ENCODE peak calls at places on chromosome 9, in nine cellular contexts. Y, L, R, E, J, H, K, B and F are unnamed samples. For H3K4me1, the result is how much of the 10 kb centered on the place peaks cover.

GRCh38 chr9:19788614-19789271 is at the start of gene SLC24A2:
- DNase-seq in Y (no peak), L (no peak), R (peak), E (no peak), J (no peak), H (no peak), K (no peak), B (no peak), F (no peak)

GRCh38 chr9:37913480-37914153 is 9.7 kb upstream of the SLC25A51 start:
- DNase-seq in Y (peak), L (peak), R (no peak), E (peak), J (peak), H (peak), K (peak), B (peak), F (peak)

GRCh38 chr9:115164511-115164974 is 46.6 kb upstream of the TNC start:
- DNase-seq in Y (no peak), L (no peak), R (no peak), E (no peak), J (peak), H (no peak), K (no peak), B (no peak), F (no peak)

GRCh38 chr9:111902396-111903147 is 6.0 kb downstream of the UGCG start:
- DNase-seq in Y (no peak), L (no peak), R (no peak), E (peak), J (no peak), H (no peak), K (no peak), B (no peak), F (no peak)

GRCh38 chr9:86353591-86354047 is 591 bp downstream of the TUT7 start:
- DNase-seq in Y (peak), L (peak), R (no peak), E (peak), J (peak), H (no peak), K (no peak), B (peak), F (no peak)

GRCh38 chr9:111940697-111941096 is 44.1 kb downstream of the UGCG start:
- DNase-seq in Y (no peak), L (no peak), R (no peak), E (peak), J (no peak), H (no peak), K (no peak), B (no peak), F (no peak)

GRCh38 chr9:87301381-87301780 is 196.3 kb upstream of the DAPK1 start:
- DNase-seq in Y (no peak), L (no peak), R (no peak), E (no peak), J (no peak), H (no peak), K (no peak), B (no peak), F (peak)

GRCh38 chr9:117084221-117084620 is 330.6 kb downstream of the ASTN2 start:
- DNase-seq in Y (no peak), L (no peak), R (no peak), E (no peak), J (no peak), H (no peak), K (no peak), B (no peak), F (no peak)

GRCh38 chr9:110443878-110444245 is 106.2 kb upstream of the TXNDC8 start:
- DNase-seq in Y (no peak), L (no peak), R (no peak), E (no peak), J (no peak), H (no peak), K (no peak), B (no peak), F (no peak)

GRCh38 chr9:110093871-110094270 is 114.1 kb downstream of the C9orf152 start:
- DNase-seq in Y (no peak), L (no peak), R (no peak), E (no peak), J (no peak), H (no peak), K (no peak), B (no peak), F (no peak)

GRCh38 chr9:95572370-95573151 is 55.8 kb upstream of the PTCH1 start:
- DNase-seq in Y (no peak), L (no peak), R (no peak), E (no peak), J (no peak), H (no peak), K (no peak), B (no peak), F (no peak)

GRCh38 chr9:116270559-116270958 is 117.0 kb downstream of the PAPPA start:
- DNase-seq in Y (no peak), L (no peak), R (no peak), E (no peak), J (no peak), H (no peak), K (no peak), B (no peak), F (no peak)

GRCh38 chr9:127393680-127394079 is 3.3 kb upstream of the SLC2A8 start:
- DNase-seq in Y (no peak), L (no peak), R (no peak), E (no peak), J (no peak), H (no peak), K (no peak), B (no peak), F (no peak)

GRCh38 chr9:109574061-109574882 is 76.2 kb upstream of the PTPN3 start:
- DNase-seq in Y (no peak), L (no peak), R (no peak), E (peak), J (peak), H (peak), K (no peak), B (no peak), F (no peak)

GRCh38 chr9:38309324-38310195 is 82.9 kb upstream of the ALDH1B1 start:
- DNase-seq in Y (no peak), L (no peak), R (no peak), E (no peak), J (no peak), H (no peak), K (no peak), B (no peak), F (no peak)

GRCh38 chr9:93143830-93144530 is 9.9 kb upstream of the NINJ1 start:
- DNase-seq in Y (no peak), L (no peak), R (peak), E (no peak), J (no peak), H (no peak), K (peak), B (no peak), F (no peak)

DNA sequence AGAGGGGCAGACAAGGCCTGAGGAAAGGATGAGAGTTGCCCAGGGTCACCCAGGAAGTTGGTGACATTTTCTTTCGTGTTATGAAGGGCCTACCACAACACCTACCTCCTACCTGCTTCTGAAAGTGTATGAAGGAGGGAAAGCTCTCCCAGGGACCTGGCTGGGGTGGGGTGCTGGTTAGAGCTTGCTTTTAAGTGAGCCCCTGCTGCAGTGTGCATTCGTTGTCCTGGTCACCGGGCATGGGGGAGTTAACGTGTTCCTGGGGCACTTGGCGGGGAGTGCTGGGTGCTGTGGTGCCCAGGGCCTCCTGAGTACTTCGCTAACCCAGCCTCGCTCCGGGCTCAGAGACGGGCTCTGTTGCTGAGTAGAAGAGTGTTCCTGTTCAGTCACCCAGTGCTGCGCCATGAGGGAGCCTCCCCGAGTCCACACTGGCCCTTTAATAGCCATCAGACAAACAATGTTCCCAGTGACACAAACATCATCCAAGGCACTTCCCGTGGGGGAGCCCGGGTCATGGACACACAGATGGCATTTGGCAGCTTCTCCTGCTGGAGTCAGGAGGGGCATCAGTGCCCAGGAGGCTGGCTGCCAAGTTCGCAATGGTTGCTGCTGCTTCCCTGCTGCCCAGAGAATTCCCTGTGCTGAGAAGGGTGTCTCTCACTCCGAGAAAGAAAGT is 85.7 kb downstream of the AMBP start:
- DNase-seq in Y (no peak), L (peak), R (peak), E (peak), J (no peak), H (no peak), K (peak), B (no peak), F (no peak)
- TF ChIP-seq POLR2A in Y (no peak), L (no peak), R (no peak), E (no peak), J (no peak), H (no peak), K (no peak), B (no peak), F (no peak)

GRCh38 chr9:682633-683508 is 158.6 kb upstream of the DMRT1 start:
- DNase-seq in Y (no peak), L (peak), R (no peak), E (peak), J (peak), H (no peak), K (no peak), B (no peak), F (no peak)
- H3K4me1 ChIP-seq in Y (under half), L (half or more), R (under half), E (half or more), J (half or more), H (under half), K (under half), B (under half), F (under half)

GRCh38 chr9:4662989-4663792 is 1.1 kb downstream of the PLPP6 start:
- DNase-seq in Y (no peak), L (no peak), R (no peak), E (no peak), J (peak), H (no peak), K (no peak), B (no peak), F (no peak)
- TF ChIP-seq POLR2A in Y (no peak), L (no peak), R (no peak), E (no peak), J (peak), H (no peak), K (no peak), B (no peak), F (no peak)

GRCh38 chr9:133877967-133878366 is 114.2 kb downstream of the VAV2 start:
- DNase-seq in Y (no peak), L (no peak), R (peak), E (no peak), J (no peak), H (no peak), K (no peak), B (no peak), F (no peak)

GRCh38 chr9:133876144-133876543 is 116.0 kb downstream of the VAV2 start:
- DNase-seq in Y (no peak), L (no peak), R (no peak), E (no peak), J (no peak), H (no peak), K (no peak), B (no peak), F (no peak)

GRCh38 chr9:133877327-133877726 is 114.8 kb downstream of the VAV2 start:
- DNase-seq in Y (no peak), L (no peak), R (no peak), E (no peak), J (no peak), H (no peak), K (no peak), B (no peak), F (no peak)

GRCh38 chr9:133878402-133878801 is 113.7 kb downstream of the VAV2 start:
- DNase-seq in Y (no peak), L (no peak), R (no peak), E (no peak), J (no peak), H (no peak), K (no peak), B (no peak), F (no peak)

DNA sequence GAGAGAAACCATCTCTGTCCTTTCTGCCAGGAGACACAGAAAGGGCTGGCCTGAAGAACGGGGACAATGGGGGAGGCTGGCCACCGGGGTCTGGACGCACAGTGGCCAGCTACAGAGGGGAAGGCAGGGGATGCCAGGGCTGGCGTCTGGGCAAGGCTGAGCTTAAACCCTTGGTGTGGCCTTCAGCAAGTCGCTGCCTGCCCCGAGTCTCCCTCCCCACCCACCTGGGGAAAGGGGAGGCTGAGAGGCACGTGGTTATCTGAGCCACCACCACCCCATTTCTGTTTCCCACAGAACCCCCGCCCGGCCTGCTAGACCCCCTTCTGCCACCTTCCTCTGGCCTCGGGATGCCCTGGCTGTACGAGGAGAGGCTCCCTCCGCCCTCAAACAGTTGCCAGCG is 115.3 kb downstream of the VAV2 start:
- DNase-seq in Y (no peak), L (no peak), R (no peak), E (no peak), J (no peak), H (no peak), K (no peak), B (no peak), F (no peak)
- H3K4me1 ChIP-seq in Y (under half), L (under half), R (under half), E (under half), J (under half), H (under half), K (under half), B (under half), F (under half)

GRCh38 chr9:94167055-94167346 is 82.7 kb downstream of the PTPDC1 start:
- DNase-seq in Y (no peak), L (no peak), R (no peak), E (no peak), J (peak), H (no peak), K (no peak), B (no peak), F (no peak)
- TF ChIP-seq POLR2A in Y (no peak), L (no peak), R (peak), E (peak), J (no peak), H (no peak), K (no peak), B (no peak), F (peak)